ENCODE peak calls at places on chromosomes 5 and 9, in nine cellular contexts. One of them, this sample, is unnamed.

GRCh38 chr5:177429248-177430045 is 3.0 kb downstream of the GRK6 start:
- DNase-seq in activated effector memory CD4-positive, alpha-beta T cell treated with anti-CD3 and anti-CD28 coated beads, Interleukin-2, amount 50 U/mL, for 16 hours: peak; percentile 94
- DNase-seq in NCI-H446: no peak
- DNase-seq in T follicular helper cell: peak; percentile 72
- DNase-seq in activated naive CD8-positive, alpha-beta T cell treated with anti-CD3 and anti-CD28 coated beads, Interleukin-2, amount 50 U/mL, for 24 hours: peak; percentile 89
- DNase-seq in GM19239: no peak
- DNase-seq in activated CD4-positive, alpha-beta T cell treated with anti-CD3 and anti-CD28 coated beads, Interleukin-2, amount 50 U/mL, for 1 hour: peak; percentile 73
- DNase-seq in GM23248: no peak
- DNase-seq in naive thymus-derived CD4-positive, alpha-beta T cell: peak; percentile 84
- DNase-seq in this sample: no peak

GRCh38 chr9:5510360-5510931 is at the start of gene PDCD1LG2:
- DNase-seq in activated effector memory CD4-positive, alpha-beta T cell treated with anti-CD3 and anti-CD28 coated beads, Interleukin-2, amount 50 U/mL, for 16 hours: peak; percentile 84
- DNase-seq in NCI-H446: no peak
- DNase-seq in T follicular helper cell: no peak
- DNase-seq in activated naive CD8-positive, alpha-beta T cell treated with anti-CD3 and anti-CD28 coated beads, Interleukin-2, amount 50 U/mL, for 24 hours: peak; percentile 50
- DNase-seq in GM19239: no peak
- DNase-seq in activated CD4-positive, alpha-beta T cell treated with anti-CD3 and anti-CD28 coated beads, Interleukin-2, amount 50 U/mL, for 1 hour: no peak
- DNase-seq in GM23248: peak; percentile 89
- DNase-seq in naive thymus-derived CD4-positive, alpha-beta T cell: peak; percentile 56
- DNase-seq in this sample: no peak

GRCh38 chr5:166102947-166103346 is 2188.5 kb upstream of the WWC1 start:
- DNase-seq in activated effector memory CD4-positive, alpha-beta T cell treated with anti-CD3 and anti-CD28 coated beads, Interleukin-2, amount 50 U/mL, for 16 hours: no peak
- DNase-seq in NCI-H446: no peak
- DNase-seq in T follicular helper cell: no peak
- DNase-seq in activated naive CD8-positive, alpha-beta T cell treated with anti-CD3 and anti-CD28 coated beads, Interleukin-2, amount 50 U/mL, for 24 hours: no peak
- DNase-seq in GM19239: no peak
- DNase-seq in activated CD4-positive, alpha-beta T cell treated with anti-CD3 and anti-CD28 coated beads, Interleukin-2, amount 50 U/mL, for 1 hour: no peak
- DNase-seq in GM23248: no peak
- DNase-seq in naive thymus-derived CD4-positive, alpha-beta T cell: no peak
- DNase-seq in this sample: no peak

GRCh38 chr5:132714456-132715307 is 22.7 kb downstream of the KIF3A start:
- DNase-seq in activated effector memory CD4-positive, alpha-beta T cell treated with anti-CD3 and anti-CD28 coated beads, Interleukin-2, amount 50 U/mL, for 16 hours: no peak
- DNase-seq in NCI-H446: no peak
- DNase-seq in T follicular helper cell: no peak
- DNase-seq in activated naive CD8-positive, alpha-beta T cell treated with anti-CD3 and anti-CD28 coated beads, Interleukin-2, amount 50 U/mL, for 24 hours: no peak
- DNase-seq in GM19239: no peak
- DNase-seq in activated CD4-positive, alpha-beta T cell treated with anti-CD3 and anti-CD28 coated beads, Interleukin-2, amount 50 U/mL, for 1 hour: no peak
- DNase-seq in GM23248: peak; percentile 42
- DNase-seq in naive thymus-derived CD4-positive, alpha-beta T cell: no peak
- DNase-seq in this sample: no peak

GRCh38 chr5:65066385-65066784 is 297.7 kb downstream of the CWC27 start:
- DNase-seq in activated effector memory CD4-positive, alpha-beta T cell treated with anti-CD3 and anti-CD28 coated beads, Interleukin-2, amount 50 U/mL, for 16 hours: no peak
- DNase-seq in NCI-H446: no peak
- DNase-seq in T follicular helper cell: no peak
- DNase-seq in activated naive CD8-positive, alpha-beta T cell treated with anti-CD3 and anti-CD28 coated beads, Interleukin-2, amount 50 U/mL, for 24 hours: no peak
- DNase-seq in GM19239: no peak
- DNase-seq in activated CD4-positive, alpha-beta T cell treated with anti-CD3 and anti-CD28 coated beads, Interleukin-2, amount 50 U/mL, for 1 hour: no peak
- DNase-seq in GM23248: peak; percentile 35
- DNase-seq in naive thymus-derived CD4-positive, alpha-beta T cell: no peak
- DNase-seq in this sample: no peak

GRCh38 chr5:113057437-113058052 is 80.9 kb downstream of the DCP2 start:
- DNase-seq in activated effector memory CD4-positive, alpha-beta T cell treated with anti-CD3 and anti-CD28 coated beads, Interleukin-2, amount 50 U/mL, for 16 hours: peak; percentile 21
- DNase-seq in NCI-H446: no peak
- DNase-seq in T follicular helper cell: no peak
- DNase-seq in activated naive CD8-positive, alpha-beta T cell treated with anti-CD3 and anti-CD28 coated beads, Interleukin-2, amount 50 U/mL, for 24 hours: no peak
- DNase-seq in GM19239: no peak
- DNase-seq in activated CD4-positive, alpha-beta T cell treated with anti-CD3 and anti-CD28 coated beads, Interleukin-2, amount 50 U/mL, for 1 hour: no peak
- DNase-seq in GM23248: no peak
- DNase-seq in naive thymus-derived CD4-positive, alpha-beta T cell: peak; percentile 16
- DNase-seq in this sample: no peak

GRCh38 chr5:176742246-176743105 is 67.9 kb upstream of the UNC5A start:
- DNase-seq in activated effector memory CD4-positive, alpha-beta T cell treated with anti-CD3 and anti-CD28 coated beads, Interleukin-2, amount 50 U/mL, for 16 hours: peak; percentile 50
- DNase-seq in NCI-H446: no peak
- DNase-seq in T follicular helper cell: no peak
- DNase-seq in activated naive CD8-positive, alpha-beta T cell treated with anti-CD3 and anti-CD28 coated beads, Interleukin-2, amount 50 U/mL, for 24 hours: no peak
- DNase-seq in GM19239: no peak
- DNase-seq in activated CD4-positive, alpha-beta T cell treated with anti-CD3 and anti-CD28 coated beads, Interleukin-2, amount 50 U/mL, for 1 hour: no peak
- DNase-seq in GM23248: no peak
- DNase-seq in naive thymus-derived CD4-positive, alpha-beta T cell: peak; percentile 9
- DNase-seq in this sample: no peak

GRCh38 chr5:55601209-55601618 is 66.5 kb upstream of the PLPP1 start:
- DNase-seq in activated effector memory CD4-positive, alpha-beta T cell treated with anti-CD3 and anti-CD28 coated beads, Interleukin-2, amount 50 U/mL, for 16 hours: no peak
- DNase-seq in NCI-H446: peak; percentile 93
- DNase-seq in T follicular helper cell: no peak
- DNase-seq in activated naive CD8-positive, alpha-beta T cell treated with anti-CD3 and anti-CD28 coated beads, Interleukin-2, amount 50 U/mL, for 24 hours: no peak
- DNase-seq in GM19239: no peak
- DNase-seq in activated CD4-positive, alpha-beta T cell treated with anti-CD3 and anti-CD28 coated beads, Interleukin-2, amount 50 U/mL, for 1 hour: no peak
- DNase-seq in GM23248: peak; percentile 89
- DNase-seq in naive thymus-derived CD4-positive, alpha-beta T cell: no peak
- DNase-seq in this sample: no peak

GRCh38 chr9:117411547-117411946 is 3.3 kb downstream of the ASTN2 start:
- DNase-seq in activated effector memory CD4-positive, alpha-beta T cell treated with anti-CD3 and anti-CD28 coated beads, Interleukin-2, amount 50 U/mL, for 16 hours: no peak
- DNase-seq in NCI-H446: peak; percentile 50
- DNase-seq in T follicular helper cell: no peak
- DNase-seq in activated naive CD8-positive, alpha-beta T cell treated with anti-CD3 and anti-CD28 coated beads, Interleukin-2, amount 50 U/mL, for 24 hours: no peak
- DNase-seq in GM19239: peak; percentile 50
- DNase-seq in activated CD4-positive, alpha-beta T cell treated with anti-CD3 and anti-CD28 coated beads, Interleukin-2, amount 50 U/mL, for 1 hour: no peak
- DNase-seq in GM23248: peak; percentile 51
- DNase-seq in naive thymus-derived CD4-positive, alpha-beta T cell: no peak
- DNase-seq in this sample: no peak

GRCh38 chr5:119220576-119221197 is 135.1 kb upstream of the TNFAIP8 start:
- DNase-seq in activated effector memory CD4-positive, alpha-beta T cell treated with anti-CD3 and anti-CD28 coated beads, Interleukin-2, amount 50 U/mL, for 16 hours: no peak
- DNase-seq in NCI-H446: no peak
- DNase-seq in T follicular helper cell: no peak
- DNase-seq in activated naive CD8-positive, alpha-beta T cell treated with anti-CD3 and anti-CD28 coated beads, Interleukin-2, amount 50 U/mL, for 24 hours: no peak
- DNase-seq in GM19239: no peak
- DNase-seq in activated CD4-positive, alpha-beta T cell treated with anti-CD3 and anti-CD28 coated beads, Interleukin-2, amount 50 U/mL, for 1 hour: no peak
- DNase-seq in GM23248: no peak
- DNase-seq in naive thymus-derived CD4-positive, alpha-beta T cell: no peak
- DNase-seq in this sample: no peak

GRCh38 chr5:139146809-139147742 is 51.1 kb downstream of the SIL1 start:
- DNase-seq in activated effector memory CD4-positive, alpha-beta T cell treated with anti-CD3 and anti-CD28 coated beads, Interleukin-2, amount 50 U/mL, for 16 hours: no peak
- DNase-seq in NCI-H446: no peak
- DNase-seq in T follicular helper cell: no peak
- DNase-seq in activated naive CD8-positive, alpha-beta T cell treated with anti-CD3 and anti-CD28 coated beads, Interleukin-2, amount 50 U/mL, for 24 hours: no peak
- DNase-seq in GM19239: no peak
- DNase-seq in activated CD4-positive, alpha-beta T cell treated with anti-CD3 and anti-CD28 coated beads, Interleukin-2, amount 50 U/mL, for 1 hour: no peak
- DNase-seq in GM23248: no peak
- DNase-seq in naive thymus-derived CD4-positive, alpha-beta T cell: no peak
- DNase-seq in this sample: peak; percentile 49

GRCh38 chr9:33840381-33840780 is 23.4 kb downstream of the UBE2R2 start:
- DNase-seq in activated effector memory CD4-positive, alpha-beta T cell treated with anti-CD3 and anti-CD28 coated beads, Interleukin-2, amount 50 U/mL, for 16 hours: no peak
- DNase-seq in NCI-H446: no peak
- DNase-seq in T follicular helper cell: no peak
- DNase-seq in activated naive CD8-positive, alpha-beta T cell treated with anti-CD3 and anti-CD28 coated beads, Interleukin-2, amount 50 U/mL, for 24 hours: no peak
- DNase-seq in GM19239: no peak
- DNase-seq in activated CD4-positive, alpha-beta T cell treated with anti-CD3 and anti-CD28 coated beads, Interleukin-2, amount 50 U/mL, for 1 hour: no peak
- DNase-seq in GM23248: peak; percentile 49
- DNase-seq in naive thymus-derived CD4-positive, alpha-beta T cell: no peak
- DNase-seq in this sample: no peak

GRCh38 chr5:95715799-95716461 is 15.2 kb upstream of the RHOBTB3 start:
- DNase-seq in activated effector memory CD4-positive, alpha-beta T cell treated with anti-CD3 and anti-CD28 coated beads, Interleukin-2, amount 50 U/mL, for 16 hours: no peak
- DNase-seq in NCI-H446: no peak
- DNase-seq in T follicular helper cell: no peak
- DNase-seq in activated naive CD8-positive, alpha-beta T cell treated with anti-CD3 and anti-CD28 coated beads, Interleukin-2, amount 50 U/mL, for 24 hours: no peak
- DNase-seq in GM19239: no peak
- DNase-seq in activated CD4-positive, alpha-beta T cell treated with anti-CD3 and anti-CD28 coated beads, Interleukin-2, amount 50 U/mL, for 1 hour: no peak
- DNase-seq in GM23248: peak; percentile 87
- DNase-seq in naive thymus-derived CD4-positive, alpha-beta T cell: no peak
- DNase-seq in this sample: no peak

GRCh38 chr5:15592728-15593127 is 92.7 kb downstream of the FBXL7 start:
- DNase-seq in activated effector memory CD4-positive, alpha-beta T cell treated with anti-CD3 and anti-CD28 coated beads, Interleukin-2, amount 50 U/mL, for 16 hours: no peak
- DNase-seq in NCI-H446: no peak
- DNase-seq in T follicular helper cell: no peak
- DNase-seq in activated naive CD8-positive, alpha-beta T cell treated with anti-CD3 and anti-CD28 coated beads, Interleukin-2, amount 50 U/mL, for 24 hours: no peak
- DNase-seq in GM19239: no peak
- DNase-seq in activated CD4-positive, alpha-beta T cell treated with anti-CD3 and anti-CD28 coated beads, Interleukin-2, amount 50 U/mL, for 1 hour: no peak
- DNase-seq in GM23248: no peak
- DNase-seq in naive thymus-derived CD4-positive, alpha-beta T cell: no peak
- DNase-seq in this sample: no peak

GRCh38 chr5:14871084-14871572 is 450 bp downstream of the ANKH start:
- DNase-seq in activated effector memory CD4-positive, alpha-beta T cell treated with anti-CD3 and anti-CD28 coated beads, Interleukin-2, amount 50 U/mL, for 16 hours: peak; percentile 81
- DNase-seq in NCI-H446: no peak
- DNase-seq in T follicular helper cell: no peak
- DNase-seq in activated naive CD8-positive, alpha-beta T cell treated with anti-CD3 and anti-CD28 coated beads, Interleukin-2, amount 50 U/mL, for 24 hours: peak; percentile 45
- DNase-seq in GM19239: peak; percentile 8
- DNase-seq in activated CD4-positive, alpha-beta T cell treated with anti-CD3 and anti-CD28 coated beads, Interleukin-2, amount 50 U/mL, for 1 hour: peak; percentile 22
- DNase-seq in GM23248: peak; percentile 42
- DNase-seq in naive thymus-derived CD4-positive, alpha-beta T cell: peak; percentile 58
- DNase-seq in this sample: no peak

GRCh38 chr9:74577956-74578355 is 80.8 kb downstream of the RORB start:
- DNase-seq in activated effector memory CD4-positive, alpha-beta T cell treated with anti-CD3 and anti-CD28 coated beads, Interleukin-2, amount 50 U/mL, for 16 hours: no peak
- DNase-seq in NCI-H446: no peak
- DNase-seq in T follicular helper cell: no peak
- DNase-seq in activated naive CD8-positive, alpha-beta T cell treated with anti-CD3 and anti-CD28 coated beads, Interleukin-2, amount 50 U/mL, for 24 hours: no peak
- DNase-seq in GM19239: no peak
- DNase-seq in activated CD4-positive, alpha-beta T cell treated with anti-CD3 and anti-CD28 coated beads, Interleukin-2, amount 50 U/mL, for 1 hour: no peak
- DNase-seq in GM23248: peak; percentile 23
- DNase-seq in naive thymus-derived CD4-positive, alpha-beta T cell: no peak
- DNase-seq in this sample: no peak

GRCh38 chr5:113806250-113806649 is 292.8 kb downstream of the YTHDC2 start:
- DNase-seq in activated effector memory CD4-positive, alpha-beta T cell treated with anti-CD3 and anti-CD28 coated beads, Interleukin-2, amount 50 U/mL, for 16 hours: no peak
- DNase-seq in NCI-H446: peak; percentile 55
- DNase-seq in T follicular helper cell: no peak
- DNase-seq in activated naive CD8-positive, alpha-beta T cell treated with anti-CD3 and anti-CD28 coated beads, Interleukin-2, amount 50 U/mL, for 24 hours: no peak
- DNase-seq in GM19239: no peak
- DNase-seq in activated CD4-positive, alpha-beta T cell treated with anti-CD3 and anti-CD28 coated beads, Interleukin-2, amount 50 U/mL, for 1 hour: no peak
- DNase-seq in GM23248: peak; percentile 68
- DNase-seq in naive thymus-derived CD4-positive, alpha-beta T cell: no peak
- DNase-seq in this sample: no peak

GRCh38 chr5:1204693-1205242 is 3.4 kb downstream of the SLC6A19 start:
- DNase-seq in activated effector memory CD4-positive, alpha-beta T cell treated with anti-CD3 and anti-CD28 coated beads, Interleukin-2, amount 50 U/mL, for 16 hours: no peak
- DNase-seq in NCI-H446: no peak
- DNase-seq in T follicular helper cell: no peak
- DNase-seq in activated naive CD8-positive, alpha-beta T cell treated with anti-CD3 and anti-CD28 coated beads, Interleukin-2, amount 50 U/mL, for 24 hours: no peak
- DNase-seq in GM19239: no peak
- DNase-seq in activated CD4-positive, alpha-beta T cell treated with anti-CD3 and anti-CD28 coated beads, Interleukin-2, amount 50 U/mL, for 1 hour: no peak
- DNase-seq in GM23248: peak; percentile 56
- DNase-seq in naive thymus-derived CD4-positive, alpha-beta T cell: no peak
- DNase-seq in this sample: peak; percentile 48